ENCODE peak calls at places on chromosomes 16 and 17, in four cellular contexts. E is K562, S is GM12878, O is HepG2. R is an unnamed sample.

GRCh38 chr16:2473425-2473926 is 1.5 kb upstream of the TBC1D24 start:
- DNase-seq in E (peak), S (no peak), O (no peak), R (no peak)

GRCh38 chr17:66301864-66302741 is at the start of gene PRKCA:
- DNase-seq in E (peak), S (no peak), O (peak), R (peak)

GRCh38 chr16:4846503-4846900 is 586 bp downstream of the GLYR1 start:
- DNase-seq in E (peak), S (no peak), O (peak), R (peak)

GRCh38 chr17:81422776-81423697 is 27.8 kb downstream of the BAHCC1 start:
- DNase-seq in E (no peak), S (no peak), O (peak), R (no peak)

GRCh38 chr16:75550211-75550662 is 5.8 kb downstream of the TMEM231 start:
- DNase-seq in E (no peak), S (peak), O (peak), R (peak)

GRCh38 chr16:2019500-2019899 is at the start of gene NPW:
- DNase-seq in E (peak), S (no peak), O (no peak), R (no peak)

GRCh38 chr17:39566092-39566491 is 41.6 kb downstream of the NEUROD2 start:
- DNase-seq in E (no peak), S (no peak), O (no peak), R (no peak)

GRCh38 chr17:7109461-7110322 is 4.9 kb downstream of the ASGR2 start:
- DNase-seq in E (no peak), S (no peak), O (no peak), R (no peak)

GRCh38 chr16:1501630-1502029 is 8.5 kb downstream of the TELO2 start:
- DNase-seq in E (no peak), S (no peak), O (no peak), R (no peak)

GRCh38 chr17:42979511-42980273 is at the start of gene PTGES3L:
- DNase-seq in E (peak), S (no peak), O (peak), R (peak)

GRCh38 chr16:12340151-12340733 is 363.7 kb downstream of the SNX29 start:
- DNase-seq in E (peak), S (no peak), O (peak), R (peak)

GRCh38 chr17:62906881-62907280 is 59.2 kb upstream of the TANC2 start:
- DNase-seq in E (no peak), S (no peak), O (no peak), R (no peak)

GRCh38 chr17:65292430-65292829 is 155.3 kb downstream of the RGS9 start:
- DNase-seq in E (no peak), S (no peak), O (no peak), R (no peak)

GRCh38 chr17:2392252-2393183 is 8.3 kb downstream of the MNT start:
- DNase-seq in E (peak), S (peak), O (peak), R (peak)

DNA sequence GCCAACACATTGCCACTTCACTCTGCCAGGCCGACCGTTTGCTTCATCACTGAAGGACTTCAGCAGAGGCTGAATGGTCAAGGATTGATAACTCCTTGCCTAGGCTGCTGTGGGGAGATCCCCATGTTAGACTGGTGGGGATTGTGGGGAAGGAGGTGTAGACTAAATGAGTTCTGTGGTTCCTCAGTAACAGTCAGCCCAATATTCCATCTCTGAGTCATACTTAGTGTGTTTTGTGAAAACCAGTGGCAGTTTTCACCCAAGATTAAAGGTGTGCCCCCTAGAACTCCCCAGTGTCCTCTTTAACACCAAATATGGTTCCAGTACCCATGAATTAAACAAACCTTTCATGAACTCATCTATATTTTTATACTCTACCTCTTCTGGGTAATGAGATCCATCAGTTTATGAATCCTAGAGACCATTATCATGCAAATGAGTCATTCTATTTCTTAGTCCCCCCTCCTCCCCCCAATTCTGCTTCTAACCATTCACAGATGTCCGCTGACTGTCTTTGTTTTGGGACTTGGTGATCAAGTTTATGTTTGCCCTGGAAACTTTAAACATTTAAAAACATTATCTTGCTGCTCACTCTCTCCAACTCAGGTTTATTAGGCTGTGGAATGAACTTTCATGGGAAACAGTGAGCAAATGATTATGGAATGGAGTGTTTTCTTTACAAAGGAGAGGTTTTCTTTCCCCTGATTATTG is 66.8 kb upstream of the GAS7 start:
- DNase-seq in E (no peak), S (peak), O (no peak), R (no peak)
- TF ChIP-seq SP1 in E (no peak), S (no peak), O (no peak), R (no peak)

DNA sequence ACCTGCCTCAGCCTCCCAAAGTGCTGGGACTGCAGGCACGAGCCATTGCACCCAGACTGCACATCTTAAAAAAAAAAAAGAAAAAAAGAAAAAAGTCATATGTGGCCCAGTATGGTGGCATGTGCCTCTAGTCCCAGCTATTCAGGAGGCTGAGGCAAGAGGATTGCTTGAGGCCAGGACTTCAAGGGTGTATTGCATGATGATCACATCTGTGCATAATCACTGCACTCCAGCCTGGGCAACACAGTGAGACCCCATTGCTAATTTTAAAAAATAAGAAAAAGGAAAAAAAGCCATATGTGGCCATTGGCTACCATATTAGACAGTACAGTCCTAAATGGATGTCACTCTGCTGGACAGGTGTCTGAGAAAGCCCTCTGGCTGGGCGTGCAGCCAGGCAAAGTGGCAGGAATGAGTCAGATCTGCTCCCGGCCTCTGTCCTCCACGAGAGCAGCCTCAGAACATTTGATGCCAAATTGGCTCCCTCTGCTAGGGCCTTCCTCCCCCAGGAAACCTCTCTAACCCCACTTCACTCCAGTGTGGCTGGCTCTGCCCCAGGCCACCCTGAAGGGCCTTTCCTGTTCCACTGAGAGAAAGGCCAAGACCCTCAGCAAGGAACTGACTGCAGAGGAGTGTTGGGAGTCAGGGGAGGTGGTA is 14.7 kb downstream of the CA7 start:
- DNase-seq in E (peak), S (no peak), O (no peak), R (no peak)
- TF ChIP-seq TARDBP in E (no peak), S (no peak), O (no peak), R (no peak)

DNA sequence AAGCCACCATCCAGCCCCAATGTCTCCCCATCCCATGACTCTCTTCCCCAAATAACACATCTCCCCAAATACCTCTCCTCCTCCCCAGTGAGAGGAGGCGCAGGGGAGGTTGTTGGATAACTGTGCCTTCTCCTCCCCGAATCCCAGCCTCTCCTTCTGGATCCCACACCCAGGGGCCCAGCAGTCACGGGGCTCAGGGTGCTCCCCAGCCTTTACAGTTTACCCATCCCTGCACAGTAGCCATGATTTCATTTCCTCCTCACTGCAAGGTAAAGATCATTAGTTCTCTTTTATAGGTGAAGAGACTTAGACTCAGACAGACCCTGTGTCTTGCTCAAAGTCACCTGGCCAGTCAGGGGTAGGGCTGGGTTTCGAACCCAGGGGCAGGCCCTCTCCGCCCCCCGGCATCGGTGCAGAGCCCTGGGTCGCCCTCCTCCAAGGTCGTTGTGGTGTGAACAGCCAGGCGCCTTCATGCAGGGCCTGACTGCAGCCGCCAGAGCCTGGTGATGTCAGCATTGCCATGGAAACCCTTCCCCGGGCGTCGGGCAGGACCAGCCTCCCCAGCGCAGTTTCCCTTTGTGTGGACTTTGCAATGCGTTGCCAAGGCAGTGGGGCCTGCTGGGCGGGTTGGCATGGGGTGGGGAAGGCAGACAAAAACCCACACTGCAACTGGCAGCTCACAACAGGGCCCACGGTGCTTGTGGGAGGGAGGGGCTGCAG is 53.3 kb upstream of the TOB1 start:
- DNase-seq in E (peak), S (no peak), O (peak), R (peak)
- TF ChIP-seq FOXM1 in E (no peak), S (no peak), O (no peak), R (no peak)

DNA sequence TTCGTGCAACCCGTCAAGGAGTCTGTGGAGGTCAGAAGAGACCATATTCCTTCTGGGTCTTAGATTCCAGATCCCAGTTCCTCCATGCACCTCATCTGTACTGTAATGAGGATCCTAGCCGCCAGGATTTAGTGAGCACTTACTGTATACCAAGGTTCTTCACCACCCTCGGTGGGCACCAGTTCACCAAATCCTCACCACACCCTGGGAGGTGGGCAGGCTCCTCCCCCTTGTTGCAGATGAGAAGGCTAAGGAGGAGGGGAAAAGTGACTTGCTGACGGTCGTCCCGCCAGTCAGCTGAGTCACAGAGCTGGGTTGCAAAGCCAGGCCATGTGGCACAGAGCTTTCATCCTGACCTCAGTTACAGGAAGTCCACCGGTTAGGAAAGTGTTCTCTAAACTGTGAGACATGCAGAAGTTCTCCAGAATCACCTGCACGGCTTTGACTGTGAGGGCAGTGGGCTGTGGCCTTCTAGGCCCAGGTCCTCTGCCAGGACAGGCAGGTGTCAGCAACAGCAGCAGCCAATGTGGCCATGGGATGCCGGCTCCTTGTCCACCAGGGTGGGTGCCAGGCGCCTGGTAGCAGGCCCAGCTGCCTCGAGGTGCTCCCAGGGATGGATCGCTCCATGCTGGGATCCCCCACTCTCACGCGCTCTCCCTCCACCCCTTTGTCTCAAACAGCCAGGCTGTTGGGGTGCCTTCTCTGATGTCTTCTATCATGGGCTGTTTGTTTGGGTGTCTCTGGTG is 240.3 kb upstream of the GSE1 start:
- DNase-seq in E (peak), S (no peak), O (peak), R (no peak)
- TF ChIP-seq SP1 in E (no peak), S (no peak), O (no peak), R (no peak)

GRCh38 chr17:71200597-71200996 is 920.2 kb upstream of the SOX9 start:
- DNase-seq in E (no peak), S (no peak), O (no peak), R (no peak)

GRCh38 chr17:71201639-71202038 is 919.2 kb upstream of the SOX9 start:
- DNase-seq in E (no peak), S (no peak), O (no peak), R (no peak)

GRCh38 chr17:71208111-71208704 is 912.6 kb upstream of the SOX9 start:
- DNase-seq in E (no peak), S (no peak), O (no peak), R (no peak)

GRCh38 chr17:71203953-71204352 is 916.9 kb upstream of the SOX9 start:
- DNase-seq in E (no peak), S (no peak), O (no peak), R (no peak)

DNA sequence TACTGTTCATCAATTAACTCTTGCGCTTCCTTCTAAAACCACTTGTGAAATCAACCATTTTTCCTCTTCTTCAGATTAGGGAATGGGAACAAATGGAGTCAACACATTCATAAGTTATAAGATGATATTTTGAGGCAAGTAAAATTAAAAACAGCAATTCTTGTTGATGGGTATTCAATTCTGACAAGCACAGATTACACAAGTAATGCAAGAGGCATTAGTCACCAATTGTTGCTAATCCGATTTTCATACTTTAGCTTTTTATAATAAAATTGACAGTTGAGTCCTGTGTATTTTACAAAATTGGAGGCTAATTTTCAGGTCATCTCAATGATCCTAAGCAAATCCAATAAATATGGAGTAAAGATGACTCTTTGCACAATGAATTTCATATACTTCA is 918.4 kb upstream of the SOX9 start:
- DNase-seq in E (no peak), S (no peak), O (no peak), R (no peak)
- TF ChIP-seq TARDBP in E (no peak), S (no peak), O (no peak), R (no peak)

GRCh38 chr16:49603956-49604355 is 230.4 kb downstream of the C16orf78 start:
- DNase-seq in E (no peak), S (no peak), O (no peak), R (no peak)

GRCh38 chr16:49604602-49605001 is 231.0 kb downstream of the C16orf78 start:
- DNase-seq in E (no peak), S (no peak), O (no peak), R (no peak)

GRCh38 chr16:49608801-49609200 is 235.2 kb downstream of the C16orf78 start:
- DNase-seq in E (no peak), S (no peak), O (peak), R (no peak)

GRCh38 chr16:49608095-49608494 is 234.5 kb downstream of the C16orf78 start:
- DNase-seq in E (no peak), S (no peak), O (no peak), R (peak)

GRCh38 chr16:49605536-49606241 is 232.1 kb downstream of the C16orf78 start:
- DNase-seq in E (no peak), S (no peak), O (no peak), R (no peak)
- TF ChIP-seq FOXM1 in E (no peak), S (no peak), O (no peak), R (no peak)

GRCh38 chr17:67637901-67638641 is 79.7 kb upstream of the NOL11 start:
- DNase-seq in E (no peak), S (no peak), O (no peak), R (no peak)

GRCh38 chr17:67636312-67636711 is 81.4 kb upstream of the NOL11 start:
- DNase-seq in E (no peak), S (no peak), O (no peak), R (no peak)

GRCh38 chr17:67638871-67639270 is 78.9 kb upstream of the NOL11 start:
- DNase-seq in E (no peak), S (no peak), O (no peak), R (no peak)

GRCh38 chr17:67635688-67636087 is 82.0 kb upstream of the NOL11 start:
- DNase-seq in E (no peak), S (no peak), O (no peak), R (no peak)

GRCh38 chr17:67636841-67637240 is 80.9 kb upstream of the NOL11 start:
- DNase-seq in E (no peak), S (no peak), O (no peak), R (no peak)
- TF ChIP-seq SP1 in E (no peak), S (no peak), O (no peak), R (no peak)

GRCh38 chr17:76154935-76155845 is 14.1 kb upstream of the FOXJ1 start:
- DNase-seq in E (no peak), S (no peak), O (no peak), R (no peak)
- TF ChIP-seq TARDBP in E (no peak), S (no peak), O (no peak), R (no peak)

R was measured in HEK293T.